ENCODE peak calls at places on chromosomes 16 and 17, in eight cellular contexts. H, X, T, L, B, O, N and K are unnamed samples.

GRCh38 chr16:19745286-19746018 is 27.4 kb downstream of the IQCK start:
- DNase-seq in X (no peak), H (no peak), N (peak; percentile 48), B (peak; percentile 39), T (peak; percentile 71), L (no peak), O (no peak), K (peak; percentile 15)

GRCh38 chr16:81319221-81319912 is 4.6 kb downstream of the GAN start:
- DNase-seq in L (peak; percentile 41), B (peak; percentile 41), H (no peak), X (peak; percentile 52), N (peak; percentile 79), O (peak; percentile 81), T (peak; percentile 77), K (peak; percentile 50)

GRCh38 chr17:28892024-28892423 is 5.5 kb downstream of the FLOT2 start:
- DNase-seq in L (no peak), T (no peak), X (no peak), N (no peak), H (no peak), B (no peak), O (no peak), K (no peak)

GRCh38 chr17:13490906-13491502 is 110.7 kb downstream of the HS3ST3A1 start:
- DNase-seq in O (peak; percentile 24), B (no peak), X (no peak), N (no peak), T (peak; percentile 22), H (no peak), L (no peak), K (no peak)

GRCh38 chr17:9239260-9239820 is 218.0 kb downstream of the NTN1 start:
- DNase-seq in B (no peak), H (no peak), X (no peak), N (no peak), L (no peak), T (no peak), O (no peak), K (no peak)

GRCh38 chr17:6666077-6666521 is 14.5 kb downstream of the C17orf100 start:
- DNase-seq in O (peak; percentile 68), N (peak; percentile 88), T (peak; percentile 79), B (peak; percentile 68), L (peak; percentile 85), H (no peak), X (peak; percentile 90), K (peak; percentile 74)

GRCh38 chr16:80986557-80986956 is 20.1 kb downstream of the CMC2 start:
- DNase-seq in T (no peak), B (no peak), L (no peak), N (no peak), X (no peak), H (no peak), O (no peak), K (no peak)

GRCh38 chr17:66849136-66849655 is 14.3 kb downstream of the CACNG5 start:
- DNase-seq in N (no peak), L (no peak), B (no peak), X (no peak), T (no peak), H (no peak), O (no peak), K (no peak)

GRCh38 chr17:18974407-18975149 is 22.6 kb downstream of the SLC5A10 start:
- DNase-seq in L (no peak), T (peak; percentile 40), B (no peak), O (no peak), H (no peak), N (no peak), X (no peak), K (no peak)

GRCh38 chr16:46743232-46743719 is 4.9 kb downstream of the MYLK3 start:
- DNase-seq in O (peak; percentile 11), T (peak; percentile 28), L (peak; percentile 33), N (peak; percentile 29), X (peak; percentile 82), H (no peak), B (peak; percentile 14), K (no peak)

GRCh38 chr17:47699536-47699840 is 5.5 kb downstream of the TBKBP1 start:
- DNase-seq in N (no peak), X (no peak), B (no peak), L (no peak), O (no peak), H (no peak), T (no peak), K (no peak)

GRCh38 chr16:85988723-85989313 is 89.9 kb downstream of the IRF8 start:
- DNase-seq in O (no peak), T (no peak), L (no peak), N (no peak), H (no peak), X (no peak), B (no peak), K (no peak)

GRCh38 chr16:85988306-85988705 is 89.3 kb downstream of the IRF8 start:
- DNase-seq in X (no peak), T (no peak), B (no peak), L (no peak), H (no peak), N (no peak), O (no peak), K (no peak)

GRCh38 chr16:85984947-85985451 is 86.0 kb downstream of the IRF8 start:
- DNase-seq in L (no peak), X (no peak), B (no peak), O (no peak), T (no peak), H (no peak), N (no peak), K (no peak)

GRCh38 chr16:85987750-85988078 is 88.8 kb downstream of the IRF8 start:
- DNase-seq in X (peak; percentile 7), O (no peak), L (no peak), B (no peak), H (no peak), T (no peak), N (no peak), K (no peak)

DNA sequence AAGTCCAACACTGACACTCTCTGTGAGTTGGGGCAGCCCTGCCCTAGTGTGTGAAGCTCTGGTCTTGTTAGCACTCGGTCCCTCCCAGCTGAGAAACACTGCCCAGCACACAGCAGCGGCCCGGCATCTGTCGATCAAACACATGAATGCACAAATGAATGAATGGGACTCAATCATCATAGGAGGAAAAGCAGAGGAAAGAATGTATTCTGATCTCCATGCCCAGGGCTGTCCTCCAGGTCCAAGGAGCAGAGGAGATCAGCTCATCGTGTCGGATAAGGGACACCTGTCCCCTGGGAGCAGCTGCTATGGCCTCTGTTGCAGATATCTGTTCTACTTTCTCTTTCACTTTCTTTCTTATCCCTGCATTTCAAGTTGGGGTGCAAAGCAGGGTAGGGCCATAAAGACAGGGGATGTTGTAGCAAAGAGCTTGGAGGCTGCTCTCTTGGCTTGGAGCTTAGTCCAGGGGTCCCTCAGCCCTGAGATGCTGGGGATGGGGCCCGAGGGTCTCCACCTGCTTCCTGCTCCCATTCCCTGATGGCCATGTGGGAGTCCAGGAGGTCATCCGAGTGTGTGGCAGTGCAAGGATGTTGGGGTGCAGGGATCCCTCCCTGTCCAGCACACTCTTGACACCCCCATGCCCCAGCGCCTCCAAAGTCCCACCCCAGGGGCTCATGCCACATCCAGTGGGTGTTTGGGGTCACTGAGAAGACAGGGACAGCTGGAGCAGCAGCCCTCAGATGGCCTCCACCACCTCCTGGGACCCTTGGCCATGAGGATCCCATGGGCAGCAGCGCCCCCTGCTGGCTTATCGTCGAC is 88.2 kb downstream of the IRF8 start:
- DNase-seq in L (peak; percentile 59), X (no peak), H (no peak), B (no peak), N (no peak), T (no peak), O (no peak), K (no peak)
- TF ChIP-seq CTCF in L (no peak), X (peak; percentile 32), H (peak; percentile 24), B (no peak), N (peak; percentile 33), T (peak; percentile 24), O (peak; percentile 43), K (no peak)

DNA sequence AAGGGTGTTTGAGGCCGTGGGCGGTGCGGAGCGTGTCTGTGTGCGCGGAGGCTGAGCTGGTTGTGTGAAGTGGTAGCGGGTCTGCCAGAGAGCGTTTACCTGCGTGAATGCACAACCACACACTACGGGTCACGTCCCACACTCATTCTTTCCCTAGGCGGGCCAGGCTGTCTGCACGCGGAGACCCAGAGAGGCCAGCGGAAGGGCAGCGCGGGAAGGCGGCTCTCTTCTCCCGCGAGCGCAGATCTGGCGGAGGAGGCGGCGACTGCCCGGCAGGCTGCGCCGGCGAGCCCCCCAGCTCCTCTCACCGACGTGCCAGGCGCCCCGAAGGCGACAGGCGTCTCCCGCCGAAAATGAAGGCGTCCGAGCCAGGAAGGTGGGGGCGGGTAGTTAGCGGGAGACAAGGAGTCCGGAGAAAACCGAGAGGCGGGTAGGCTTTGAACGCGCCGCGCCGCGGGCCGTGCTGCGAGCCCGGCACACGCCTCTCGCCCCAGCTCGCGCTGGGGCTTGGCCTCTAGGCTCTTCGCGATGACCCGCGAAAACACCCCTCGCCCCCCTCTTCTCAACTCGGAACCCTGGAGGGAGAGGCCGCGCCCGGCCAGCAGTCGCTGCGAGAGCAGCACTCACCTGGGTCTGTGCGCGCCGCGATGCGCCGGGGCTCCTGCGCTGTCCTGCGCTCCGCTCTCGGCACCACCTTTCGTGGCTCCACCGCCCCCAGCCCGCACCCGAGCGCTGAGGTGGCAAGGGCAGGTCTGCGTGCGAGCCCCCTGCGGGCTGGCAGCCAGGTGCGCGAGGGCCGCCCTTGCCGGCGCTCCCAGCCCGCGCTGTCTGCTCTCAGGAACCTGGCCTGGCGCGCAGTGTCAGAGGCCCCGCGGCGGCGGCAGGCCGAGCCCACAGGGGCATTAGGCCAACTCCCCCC is 2.0 kb upstream of the FOXF1 start:
- DNase-seq in L (no peak), N (no peak), H (no peak), O (no peak), X (peak; percentile 18), T (no peak), B (no peak), K (no peak)
- H3K4me3 ChIP-seq in L (peak overlapping the region; percentile 6), N (peak overlapping the region; percentile 53), H (peak overlapping the region; percentile 39), O (no peak overlapping the region), X (no peak overlapping the region), T (peak overlapping the region; percentile 98), B (peak overlapping the region; percentile 77), K (peak overlapping the region; percentile 71)

GRCh38 chr16:86834451-86835035 is 256.2 kb downstream of the FOXL1 start:
- DNase-seq in H (no peak), L (peak; percentile 61), T (peak; percentile 88), O (peak; percentile 58), B (no peak), N (peak; percentile 25), X (peak; percentile 22), K (no peak)
- TF ChIP-seq CTCF in H (no peak), L (no peak), T (peak; percentile 57), O (peak; percentile 62), B (peak; percentile 10), N (peak; percentile 11), X (peak; percentile 29), K (peak; percentile 46)

GRCh38 chr17:76868669-76869208 is 535 bp downstream of the MGAT5B start:
- DNase-seq in O (no peak), T (no peak), L (no peak), N (no peak), X (no peak), H (no peak), B (no peak), K (no peak)
- H3K4me3 ChIP-seq in O (peak overlapping the region; percentile 24), T (peak overlapping the region; percentile 41), L (peak overlapping the region; percentile 24), N (peak overlapping the region; percentile 35), X (no peak overlapping the region), H (no peak overlapping the region), B (peak overlapping the region; percentile 30), K (peak overlapping the region; percentile 31)